ENCODE peak calls at places on chromosomes 7 and 10, in four cellular contexts. C is H9, A is A549, O is cardiac muscle cell. F is an unnamed sample.

GRCh38 chr7:43834463-43835251 is 34.7 kb downstream of the MRPS24 start:
- DNase-seq in O (peak), C (no peak), A (no peak), F (no peak)

GRCh38 chr7:78496226-78496625 is 697.7 kb downstream of the PHTF2 start:
- DNase-seq in A (no peak), C (no peak), O (no peak), F (no peak)

GRCh38 chr10:113932854-113933253 is 78.4 kb downstream of the NHLRC2 start:
- DNase-seq in O (no peak), C (no peak), A (no peak), F (no peak)

GRCh38 chr7:91112902-91113321 is 151.3 kb upstream of the FZD1 start:
- DNase-seq in O (peak), C (no peak), A (no peak), F (no peak)

GRCh38 chr7:133551471-133551870 is 298.6 kb downstream of the EXOC4 start:
- DNase-seq in O (no peak), C (no peak), A (no peak), F (no peak)

GRCh38 chr10:44400553-44400952 is 15.7 kb upstream of the CXCL12 start:
- DNase-seq in A (no peak), O (no peak), C (no peak), F (no peak)

GRCh38 chr10:79463578-79464496 is 18.4 kb upstream of the ZCCHC24 start:
- DNase-seq in C (peak), A (no peak), O (peak), F (no peak)

GRCh38 chr7:128021361-128021760 is 9.9 kb downstream of the LRRC4 start:
- DNase-seq in A (no peak), C (no peak), O (no peak), F (no peak)

GRCh38 chr10:6987536-6987945 is 407.5 kb upstream of the PRKCQ start:
- DNase-seq in O (no peak), C (no peak), A (no peak), F (no peak)

GRCh38 chr7:102111063-102111757 is 175.5 kb upstream of the SH2B2 start:
- DNase-seq in A (no peak), O (no peak), C (no peak), F (no peak)

GRCh38 chr10:102090772-102091171 is 25.6 kb downstream of the HPS6 start:
- DNase-seq in O (no peak), C (no peak), A (no peak), F (no peak)

GRCh38 chr10:58220769-58221448 is 46.8 kb downstream of the IPMK start:
- DNase-seq in A (no peak), C (no peak), O (peak), F (no peak)

GRCh38 chr10:22042557-22043326 is 39.2 kb upstream of the DNAJC1 start:
- DNase-seq in A (peak), O (peak), C (peak), F (no peak)

GRCh38 chr10:60099998-60100747 is 193.8 kb upstream of the CCDC6 start:
- DNase-seq in A (peak), O (peak), C (no peak), F (no peak)

GRCh38 chr10:97498841-97499560 is at the start of gene UBTD1:
- DNase-seq in A (peak), O (peak), C (peak), F (no peak)

GRCh38 chr10:88165849-88166271 is 302.4 kb downstream of the PTEN start:
- DNase-seq in C (no peak), A (no peak), O (peak), F (no peak)

GRCh38 chr7:132511387-132511786 is 64.9 kb downstream of the PLXNA4 start:
- DNase-seq in A (no peak), C (no peak), O (no peak), F (no peak)

GRCh38 chr10:119933179-119933578 is 40.6 kb downstream of the SEC23IP start:
- DNase-seq in A (peak), C (no peak), O (peak), F (no peak)

GRCh38 chr10:71433983-71434744 is 37.4 kb downstream of the CDH23 start:
- DNase-seq in A (no peak), O (no peak), C (peak), F (peak)

GRCh38 chr7:116710764-116711452 is 38.9 kb downstream of the MET start:
- DNase-seq in A (no peak), C (no peak), O (no peak), F (no peak)

GRCh38 chr7:68238204-68238805 is 1241.7 kb downstream of the TYW1 start:
- DNase-seq in O (no peak), C (peak), A (no peak), F (no peak)

GRCh38 chr7:11127988-11128387 is 154.3 kb downstream of the PHF14 start:
- DNase-seq in C (no peak), A (no peak), O (no peak), F (no peak)

GRCh38 chr7:21542891-21543527 is at the start of gene DNAH11:
- DNase-seq in C (peak), A (peak), O (peak), F (no peak)

GRCh38 chr7:127629268-127629854 is 11.4 kb upstream of the PAX4 start:
- DNase-seq in C (peak), A (peak), O (no peak), F (no peak)

GRCh38 chr10:86486856-86487255 is 34.7 kb downstream of the WAPL start:
- DNase-seq in O (no peak), A (no peak), C (no peak), F (no peak)

GRCh38 chr7:46152671-46153070 is 231.6 kb upstream of the IGFBP3 start:
- DNase-seq in O (no peak), C (no peak), A (no peak), F (no peak)

GRCh38 chr7:90708841-90709317 is 112.8 kb downstream of the CDK14 start:
- DNase-seq in A (no peak), O (peak), C (peak), F (no peak)

GRCh38 chr7:1503390-1503789 is 799 bp downstream of the INTS1 start:
- DNase-seq in O (no peak), C (no peak), A (no peak), F (no peak)

GRCh38 chr10:30447125-30447799 is 13.3 kb downstream of the MAP3K8 start:
- DNase-seq in A (no peak), C (no peak), O (peak), F (no peak)

GRCh38 chr10:88932539-88933256 is 19.9 kb downstream of the ACTA2 start:
- DNase-seq in A (peak), C (peak), O (peak), F (no peak)

DNA sequence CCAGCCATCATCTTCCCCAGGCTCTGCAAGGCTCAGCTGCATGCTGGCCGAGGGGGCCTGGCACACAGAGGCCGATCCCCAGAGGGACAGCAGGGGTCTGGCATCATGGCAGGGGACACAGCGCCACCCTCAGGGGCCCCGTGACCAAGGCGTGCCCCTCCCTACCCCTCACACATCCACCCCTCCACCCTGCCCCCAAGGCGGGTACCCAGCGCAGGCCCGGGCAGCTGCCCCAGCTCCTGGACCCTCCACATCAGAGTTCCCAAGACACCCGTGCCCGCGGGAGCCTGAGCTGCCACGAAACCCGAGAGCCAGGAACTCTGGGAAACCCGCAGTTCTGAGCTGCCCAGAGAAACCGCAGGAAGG is 46.5 kb upstream of the TNRC18 start:
- DNase-seq in A (no peak), C (no peak), O (no peak), F (no peak)
- TF ChIP-seq CTCF in A (no peak), C (peak), O (no peak), F (no peak)

GRCh38 chr10:132535065-132535651 is 2.4 kb upstream of the INPP5A start:
- DNase-seq in O (no peak), A (no peak), C (no peak), F (no peak)
- TF ChIP-seq CTCF in O (no peak), A (no peak), C (no peak), F (no peak)

DNA sequence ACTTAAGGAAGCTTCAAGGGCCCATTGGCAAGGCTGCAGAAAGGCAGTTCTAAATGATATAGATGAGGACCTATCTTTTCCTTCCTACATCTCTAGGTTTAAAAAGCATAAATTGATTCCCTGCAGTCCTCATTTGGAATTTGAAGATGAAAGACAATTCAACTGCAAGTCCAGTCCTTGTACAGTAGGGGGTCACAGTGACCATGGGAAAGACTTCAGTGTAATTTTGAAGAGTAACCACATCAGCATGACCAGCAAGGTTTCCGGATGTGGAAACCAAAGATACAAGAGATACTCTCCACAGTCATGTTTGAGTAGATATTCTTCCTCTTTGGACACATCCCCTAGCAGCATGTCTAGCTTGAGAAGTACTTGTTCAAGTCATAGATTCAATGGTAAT is 539.2 kb upstream of the TEX47 start:
- DNase-seq in C (no peak), A (no peak), O (no peak), F (no peak)
- TF ChIP-seq CTCF in C (no peak), A (no peak), O (no peak), F (no peak)

GRCh38 chr7:154888690-154889089 is 114.2 kb downstream of the PAXIP1 start:
- DNase-seq in C (no peak), A (no peak), O (no peak), F (no peak)
- TF ChIP-seq CTCF in C (no peak), A (no peak), O (no peak), F (no peak)

GRCh38 chr7:2934211-2934731 is 90.2 kb upstream of the GNA12 start:
- DNase-seq in A (peak), O (peak), C (peak), F (no peak)
- TF ChIP-seq CTCF in A (no peak), O (no peak), C (peak), F (no peak)

GRCh38 chr10:8403711-8404371 is 349.4 kb downstream of the GATA3 start:
- DNase-seq in A (no peak), C (peak), O (no peak), F (no peak)
- TF ChIP-seq CTCF in A (no peak), C (peak), O (no peak), F (no peak)

GRCh38 chr10:49512121-49512809 is 26.7 kb downstream of the ERCC6 start:
- DNase-seq in A (peak), O (peak), C (no peak), F (no peak)
- TF ChIP-seq CTCF in A (peak), O (peak), C (peak), F (no peak)

F was measured in omental fat pad.